ENCODE peak calls at places on chromosomes 11 and 22, in eight cellular contexts. O is mammary epithelial cell, J is IMR-90, Y is PC-9, Z is fibroblast of lung, F is SK-N-SH, G is GM12878, T is DND-41. E is an unnamed sample.

GRCh38 chr11:73314121-73314948 is 6.3 kb downstream of the ARHGEF17 start:
- DNase-seq in O (peak; percentile 33), J (peak; percentile 72), Y (no peak), Z (peak; percentile 80), F (no peak), G (no peak), T (no peak), E (peak; percentile 63)

GRCh38 chr11:70677232-70677916 is 279.0 kb downstream of the CTTN start:
- DNase-seq in O (no peak), J (no peak), Y (no peak), Z (no peak), F (no peak), G (no peak), T (no peak), E (no peak)

GRCh38 chr11:33734441-33735165 is 1.6 kb downstream of the CD59 start:
- DNase-seq in O (peak; percentile 72), J (no peak), Y (no peak), Z (peak; percentile 75), F (no peak), G (no peak), T (no peak), E (peak; percentile 64)

GRCh38 chr11:16059332-16059731 is 297.0 kb downstream of the SOX6 start:
- DNase-seq in O (no peak), J (no peak), Y (no peak), Z (no peak), F (peak; percentile 12), G (no peak), T (no peak), E (no peak)

GRCh38 chr22:20427945-20428417 is 9.6 kb downstream of the SCARF2 start:
- DNase-seq in O (no peak), J (no peak), Y (no peak), Z (no peak), F (no peak), G (no peak), T (no peak), E (no peak)

GRCh38 chr11:126421243-126421642 is 65.8 kb downstream of the ST3GAL4 start:
- DNase-seq in O (no peak), J (no peak), Y (no peak), Z (no peak), F (no peak), G (no peak), T (no peak), E (no peak)

GRCh38 chr11:119626197-119626909 is 102.6 kb downstream of the NECTIN1 start:
- DNase-seq in O (no peak), J (no peak), Y (no peak), Z (no peak), F (peak; percentile 77), G (no peak), T (no peak), E (no peak)

GRCh38 chr11:32705309-32706033 is 89.0 kb downstream of the CCDC73 start:
- DNase-seq in O (no peak), J (no peak), Y (no peak), Z (no peak), F (no peak), G (no peak), T (no peak), E (no peak)

GRCh38 chr11:70948855-70949551 is 303.4 kb downstream of the SHANK2 start:
- DNase-seq in O (no peak), J (no peak), Y (no peak), Z (no peak), F (peak; percentile 36), G (no peak), T (no peak), E (no peak)

GRCh38 chr22:41976070-41976901 is 7.0 kb downstream of the SEPTIN3 start:
- DNase-seq in O (no peak), J (no peak), Y (peak; percentile 35), Z (no peak), F (peak; percentile 84), G (no peak), T (peak; percentile 49), E (peak; percentile 42)

GRCh38 chr11:126102436-126102894 is 39.8 kb upstream of the CDON start:
- DNase-seq in O (no peak), J (peak; percentile 31), Y (no peak), Z (peak; percentile 67), F (peak; percentile 68), G (peak; percentile 16), T (no peak), E (peak; percentile 31)

GRCh38 chr22:23793326-23793725 is 6.6 kb downstream of the SMARCB1 start:
- DNase-seq in O (no peak), J (no peak), Y (no peak), Z (no peak), F (peak; percentile 11), G (no peak), T (no peak), E (no peak)

GRCh38 chr11:114080219-114080618 is 20.7 kb downstream of the ZBTB16 start:
- DNase-seq in O (no peak), J (no peak), Y (no peak), Z (no peak), F (no peak), G (no peak), T (no peak), E (peak; percentile 35)

GRCh38 chr22:24156146-24156914 is 25.0 kb upstream of the SUSD2 start:
- DNase-seq in O (peak; percentile 36), J (peak; percentile 52), Y (peak; percentile 5), Z (peak; percentile 58), F (peak; percentile 82), G (no peak), T (peak; percentile 76), E (peak; percentile 91)

GRCh38 chr11:86761978-86762377 is 38.4 kb upstream of the PRSS23 start:
- DNase-seq in O (no peak), J (peak; percentile 72), Y (no peak), Z (peak; percentile 87), F (no peak), G (no peak), T (no peak), E (peak; percentile 77)

DNA sequence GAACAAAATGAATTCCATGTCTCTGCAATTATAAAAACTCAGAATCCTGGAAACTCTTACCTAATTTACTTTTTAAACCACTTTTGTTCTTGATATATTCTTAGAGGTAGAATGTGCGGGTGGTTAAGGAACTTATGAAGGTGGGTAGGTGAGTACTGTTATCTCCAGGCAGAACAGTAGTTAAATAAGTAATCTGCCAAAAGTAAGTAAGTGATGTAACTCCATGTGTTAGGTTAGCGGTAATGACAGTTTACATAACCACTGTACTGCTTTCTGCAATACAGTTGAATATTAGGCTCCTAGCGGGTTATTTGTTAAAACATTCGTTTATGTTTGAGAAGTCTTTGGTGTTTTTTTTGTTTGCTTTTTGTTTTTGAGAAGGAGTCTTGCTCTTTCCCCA is 7.1 kb downstream of the LARGE1 start:
- DNase-seq in O (no peak), J (no peak), Y (no peak), Z (no peak), F (no peak), G (no peak), T (no peak), E (no peak)
- H4K20me1 ChIP-seq in O (no peaks in the 10 kb centered on the region), J (peaks cover 11% of the 10 kb centered on the region), Y (no peaks in the 10 kb centered on the region), Z (peaks cover 2% of the 10 kb centered on the region), F (no peaks in the 10 kb centered on the region), G (no peaks in the 10 kb centered on the region), T (no peaks in the 10 kb centered on the region), E (no peaks in the 10 kb centered on the region)

GRCh38 chr11:59771605-59772004 is 16.4 kb downstream of the STX3 start:
- DNase-seq in O (no peak), J (no peak), Y (no peak), Z (no peak), F (no peak), G (no peak), T (no peak), E (no peak)
- H4K20me1 ChIP-seq in O (peaks cover 2% of the 10 kb centered on the region), J (peaks cover 22% of the 10 kb centered on the region), Y (peaks cover 48% of the 10 kb centered on the region), Z (no peaks in the 10 kb centered on the region), F (peaks cover 63% of the 10 kb centered on the region), G (no peaks in the 10 kb centered on the region), T (peaks cover 4% of the 10 kb centered on the region), E (no peaks in the 10 kb centered on the region)

GRCh38 chr11:65187971-65188461 is 6.3 kb downstream of the CAPN1 start:
- DNase-seq in O (no peak), J (no peak), Y (no peak), Z (no peak), F (no peak), G (no peak), T (peak; percentile 3), E (no peak)

GRCh38 chr11:65187146-65187675 is 5.5 kb downstream of the CAPN1 start:
- DNase-seq in O (no peak), J (no peak), Y (no peak), Z (no peak), F (no peak), G (no peak), T (no peak), E (no peak)

GRCh38 chr11:65185166-65185565 is 3.4 kb downstream of the CAPN1 start:
- DNase-seq in O (no peak), J (no peak), Y (no peak), Z (no peak), F (no peak), G (no peak), T (no peak), E (no peak)

GRCh38 chr11:65185869-65186341 is 4.2 kb downstream of the CAPN1 start:
- DNase-seq in O (no peak), J (no peak), Y (no peak), Z (no peak), F (no peak), G (no peak), T (no peak), E (no peak)

DNA sequence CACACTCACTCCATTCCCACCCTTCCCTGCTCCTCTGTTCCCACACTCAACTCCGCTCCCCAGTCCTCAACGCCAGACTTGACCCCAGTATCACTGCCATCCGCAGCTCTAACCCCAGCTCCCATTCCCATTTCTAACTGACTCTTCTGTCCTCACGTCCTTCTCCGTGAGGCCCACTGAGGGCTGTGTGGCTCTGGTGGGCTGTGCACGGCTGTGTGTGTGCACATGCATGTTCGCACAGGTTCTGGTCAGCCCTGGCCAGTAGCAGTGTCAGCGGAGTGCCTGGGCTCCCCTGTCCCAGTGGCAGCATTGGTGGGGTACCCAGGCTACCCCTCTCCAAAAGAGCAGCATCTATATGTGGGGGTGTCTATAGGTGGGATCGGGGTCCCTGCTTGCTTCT is 5.0 kb downstream of the CAPN1 start:
- DNase-seq in O (no peak), J (no peak), Y (no peak), Z (no peak), F (no peak), G (no peak), T (no peak), E (no peak)
- H4K20me1 ChIP-seq in O (no peaks in the 10 kb centered on the region), J (peaks cover 9% of the 10 kb centered on the region), Y (peaks cover 22% of the 10 kb centered on the region), Z (no peaks in the 10 kb centered on the region), F (peaks cover 5% of the 10 kb centered on the region), G (no peaks in the 10 kb centered on the region), T (no peaks in the 10 kb centered on the region), E (no peaks in the 10 kb centered on the region)

GRCh38 chr22:21679383-21679782 is 13.6 kb downstream of the PPIL2 start:
- DNase-seq in O (no peak), J (no peak), Y (no peak), Z (no peak), F (no peak), G (no peak), T (no peak), E (no peak)

GRCh38 chr22:21672107-21672629 is 6.4 kb downstream of the PPIL2 start:
- DNase-seq in O (no peak), J (no peak), Y (no peak), Z (no peak), F (no peak), G (no peak), T (no peak), E (no peak)

GRCh38 chr22:21677606-21678443 is 12.0 kb downstream of the PPIL2 start:
- DNase-seq in O (no peak), J (no peak), Y (no peak), Z (no peak), F (no peak), G (no peak), T (no peak), E (no peak)

GRCh38 chr22:21673534-21674321 is 7.9 kb downstream of the PPIL2 start:
- DNase-seq in O (no peak), J (no peak), Y (no peak), Z (no peak), F (no peak), G (no peak), T (no peak), E (no peak)

GRCh38 chr22:21674611-21675010 is 8.8 kb downstream of the PPIL2 start:
- DNase-seq in O (no peak), J (no peak), Y (no peak), Z (no peak), F (no peak), G (no peak), T (no peak), E (no peak)
- H4K20me1 ChIP-seq in O (no peaks in the 10 kb centered on the region), J (no peaks in the 10 kb centered on the region), Y (peaks cover 2% of the 10 kb centered on the region), Z (no peaks in the 10 kb centered on the region), F (no peaks in the 10 kb centered on the region), G (no peaks in the 10 kb centered on the region), T (peaks cover 5% of the 10 kb centered on the region), E (no peaks in the 10 kb centered on the region)